ENCODE peak calls at places on chromosomes 6 and 20, in nine cellular contexts. E is neural progenitor cell, R is Panc1, A is tibial artery, N is fibroblast of lung, G is fibroblast of pulmonary artery, U is astrocyte of the spinal cord, Y is psoas muscle, B is AG04450. Z is an unnamed sample.

GRCh38 chr20:51189814-51190782 is 167.2 kb upstream of the KCNG1 start:
- DNase-seq in E (no peak), R (no peak), A (no peak), N (no peak), G (no peak), U (no peak), Y (no peak), B (no peak), Z (no peak)

GRCh38 chr20:12847862-12848261 is 160.9 kb upstream of the SPTLC3 start:
- DNase-seq in E (peak), R (no peak), A (no peak), N (no peak), G (peak), U (peak), Y (no peak), B (no peak), Z (no peak)

GRCh38 chr6:35804996-35805736 is at the start of gene LHFPL5:
- DNase-seq in E (peak), R (no peak), A (no peak), N (peak), G (peak), U (peak), Y (peak), B (no peak), Z (peak)

GRCh38 chr6:44441091-44441855 is 53.8 kb downstream of the CDC5L start:
- DNase-seq in E (no peak), R (no peak), A (no peak), N (no peak), G (no peak), U (no peak), Y (no peak), B (no peak), Z (no peak)

GRCh38 chr6:15515660-15516375 is 147.0 kb downstream of the DTNBP1 start:
- DNase-seq in E (no peak), R (no peak), A (no peak), N (no peak), G (no peak), U (no peak), Y (no peak), B (no peak), Z (no peak)

GRCh38 chr6:149888659-149889058 is 9.3 kb downstream of the RAET1E start:
- DNase-seq in E (no peak), R (no peak), A (no peak), N (peak), G (no peak), U (no peak), Y (no peak), B (no peak), Z (no peak)

GRCh38 chr6:139313784-139314545 is 22.2 kb upstream of the TXLNB start:
- DNase-seq in E (peak), R (no peak), A (no peak), N (no peak), G (no peak), U (no peak), Y (no peak), B (no peak), Z (no peak)

GRCh38 chr6:146097586-146097985 is 68.7 kb downstream of the GRM1 start:
- DNase-seq in E (no peak), R (no peak), A (no peak), N (no peak), G (no peak), U (no peak), Y (no peak), B (no peak), Z (no peak)

GRCh38 chr6:138724015-138724414 is 49.6 kb upstream of the CCDC28A start:
- DNase-seq in E (no peak), R (no peak), A (peak), N (peak), G (peak), U (peak), Y (peak), B (no peak), Z (no peak)

GRCh38 chr6:122200441-122200840 is 199.0 kb upstream of the HSF2 start:
- DNase-seq in E (no peak), R (no peak), A (no peak), N (peak), G (no peak), U (peak), Y (no peak), B (no peak), Z (no peak)

GRCh38 chr6:26224940-26225847 is 138.0 kb downstream of the HFE start:
- DNase-seq in E (peak), R (no peak), A (no peak), N (peak), G (peak), U (peak), Y (peak), B (peak), Z (no peak)

GRCh38 chr20:4689224-4689623 is 32.5 kb upstream of the PRND start:
- DNase-seq in E (no peak), R (no peak), A (no peak), N (no peak), G (no peak), U (no peak), Y (no peak), B (no peak), Z (no peak)
- H3K4me3 ChIP-seq in E (no peak), R (no peak), A (no peak), N (no peak), G (no peak), U (no peak), Y (peak), B (no peak), Z (peak)

DNA sequence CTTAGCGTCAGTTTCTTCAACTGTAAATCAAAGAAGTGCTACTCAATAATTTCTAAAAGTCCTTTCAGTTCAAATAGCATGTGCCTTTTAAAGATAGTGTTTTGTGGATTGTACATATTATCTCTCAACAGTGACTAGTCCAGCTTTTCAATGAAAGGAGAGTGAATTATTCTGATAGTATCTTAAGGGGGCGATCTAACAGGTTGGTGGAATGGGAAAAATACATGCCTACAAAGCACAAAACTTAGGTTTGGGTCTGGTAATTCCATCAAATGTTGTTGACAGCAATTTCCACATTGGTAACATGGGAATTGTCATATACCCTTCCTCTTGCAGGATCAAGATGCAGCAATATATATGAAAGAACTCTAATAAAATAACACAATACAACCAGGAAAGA is 50.1 kb upstream of the HDGFL1 start:
- DNase-seq in E (no peak), R (no peak), A (no peak), N (no peak), G (no peak), U (no peak), Y (no peak), B (no peak), Z (no peak)
- TF ChIP-seq CTCF in E (peak), R (no peak), A (no peak), N (no peak), G (no peak), U (no peak), Y (no peak), B (no peak), Z (no peak)

GRCh38 chr6:147852772-147853171 is 344.3 kb downstream of the SAMD5 start:
- DNase-seq in E (no peak), R (no peak), A (no peak), N (peak), G (no peak), U (no peak), Y (no peak), B (no peak), Z (no peak)
- H3K4me3 ChIP-seq in E (no peak), R (no peak), A (no peak), N (no peak), G (no peak), U (no peak), Y (no peak), B (no peak), Z (no peak)

GRCh38 chr20:25571240-25571639 is 14.1 kb downstream of the NINL start:
- DNase-seq in E (no peak), R (no peak), A (no peak), N (no peak), G (no peak), U (no peak), Y (no peak), B (no peak), Z (no peak)

GRCh38 chr20:25571817-25572216 is 13.5 kb downstream of the NINL start:
- DNase-seq in E (no peak), R (no peak), A (no peak), N (no peak), G (no peak), U (no peak), Y (no peak), B (no peak), Z (no peak)

GRCh38 chr20:25576783-25577530 is 8.4 kb downstream of the NINL start:
- DNase-seq in E (no peak), R (no peak), A (no peak), N (no peak), G (no peak), U (no peak), Y (no peak), B (no peak), Z (no peak)

GRCh38 chr20:25573288-25574251 is 11.8 kb downstream of the NINL start:
- DNase-seq in E (no peak), R (no peak), A (no peak), N (peak), G (peak), U (peak), Y (no peak), B (no peak), Z (no peak)

DNA sequence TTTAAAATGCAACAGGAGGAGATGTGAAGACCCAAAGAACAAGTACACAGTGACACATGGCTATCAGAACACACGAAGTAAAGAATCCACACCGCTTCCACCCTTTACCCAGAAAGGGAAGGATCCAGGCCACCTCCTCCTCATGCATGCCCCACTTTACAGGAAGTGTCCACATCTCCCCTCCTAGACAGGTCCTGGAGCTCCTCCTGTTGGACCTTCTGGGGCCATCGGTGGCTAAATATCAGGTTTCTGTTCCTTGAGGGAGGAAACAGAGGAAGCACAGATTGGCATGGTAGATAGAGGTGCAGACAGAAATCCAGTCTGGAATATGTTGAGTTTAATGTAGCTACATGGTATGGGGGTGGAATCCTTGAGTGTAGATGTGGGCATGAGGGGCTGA is 10.9 kb downstream of the NINL start:
- DNase-seq in E (no peak), R (no peak), A (no peak), N (peak), G (peak), U (peak), Y (no peak), B (no peak), Z (no peak)
- TF ChIP-seq CTCF in E (no peak), R (no peak), A (no peak), N (peak), G (peak), U (peak), Y (no peak), B (peak), Z (no peak)

Z was measured in dorsolateral prefrontal cortex.